ENCODE peak calls at places on chromosomes 12 and 14, in four cellular contexts. H is NAMALWA; O is stimulated activated CD8-positive, alpha-beta memory T cell treated with anti-CD3 and anti-CD28 coated beads, Interleukin-12 subunit alpha, Interleukin-12 subunit beta, amount 100 ng/mL, for 4 hours; L is WTC11. E is an unnamed sample.

GRCh38 chr12:119302334-119303132 is 32.0 kb upstream of the CCDC60 start:
- DNase-seq in H (no peak), O (no peak), L (no peak), E (no peak)

GRCh38 chr14:58639842-58640484 is 2.2 kb downstream of the DACT1 start:
- DNase-seq in H (peak; percentile 0), O (no peak), L (peak; percentile 37), E (peak; percentile 28)

GRCh38 chr12:130764475-130765185 is 48.5 kb upstream of the RIMBP2 start:
- DNase-seq in H (peak; percentile 79), O (no peak), L (no peak), E (no peak)

GRCh38 chr14:28280997-28281598 is 485.5 kb upstream of the FOXG1 start:
- DNase-seq in H (no peak), O (no peak), L (no peak), E (no peak)

GRCh38 chr12:110108309-110109036 is 15.7 kb upstream of the IFT81 start:
- DNase-seq in H (no peak), O (no peak), L (no peak), E (no peak)

GRCh38 chr14:93013368-93013719 is 90.4 kb downstream of the CHGA start:
- DNase-seq in H (no peak), O (no peak), L (no peak), E (no peak)

GRCh38 chr12:46524778-46525177 is 152.2 kb upstream of the SLC38A2 start:
- DNase-seq in H (no peak), O (no peak), L (no peak), E (peak; percentile 32)

GRCh38 chr14:101034986-101035385 is 131.5 kb upstream of the RTL1 start:
- DNase-seq in H (no peak), O (no peak), L (no peak), E (no peak)

GRCh38 chr12:45587877-45588530 is 141.5 kb upstream of the ARID2 start:
- DNase-seq in H (no peak), O (no peak), L (no peak), E (no peak)

E was measured in foreskin keratinocyte.